ENCODE peak calls at places on chromosomes 12 and 14, in seven cellular contexts. U, K, W, R, X, Y and B are unnamed samples.
A peak's percentile ranks its signal among the peaks of the same experiment; 100 is the strongest.

GRCh38 chr14:31283153-31283552 is 75.6 kb upstream of the HECTD1 start:
- DNase-seq in R (no peak), W (no peak), U (no peak), Y (no peak), K (no peak), X (no peak), B (no peak)

GRCh38 chr14:49052516-49052915 is 533.7 kb downstream of the RPS29 start:
- DNase-seq in W (no peak), Y (no peak), X (no peak), R (no peak), U (no peak), K (no peak), B (no peak)

GRCh38 chr12:95337176-95337575 is 119.6 kb downstream of the VEZT start:
- DNase-seq in U (no peak), W (no peak), R (no peak), K (no peak), Y (no peak), X (no peak), B (no peak)

GRCh38 chr14:31945074-31945613 is 132.0 kb upstream of the ARHGAP5 start:
- DNase-seq in K (no peak), R (no peak), X (no peak), Y (peak; percentile 68), U (no peak), W (no peak), B (no peak)

GRCh38 chr14:53921027-53921426 is 35.6 kb downstream of the BMP4 start:
- DNase-seq in Y (no peak), R (no peak), U (no peak), X (no peak), K (no peak), W (no peak), B (no peak)

GRCh38 chr14:96151242-96151641 is 53.4 kb upstream of the BDKRB2 start:
- DNase-seq in X (no peak), Y (no peak), R (peak; percentile 68), K (no peak), U (no peak), W (no peak), B (no peak)

GRCh38 chr12:27900920-27901879 is 71.3 kb downstream of the PTHLH start:
- DNase-seq in W (no peak), K (no peak), X (no peak), R (no peak), Y (no peak), U (no peak), B (no peak)

GRCh38 chr12:49536526-49537195 is 2.2 kb upstream of the KCNH3 start:
- DNase-seq in X (no peak), R (no peak), W (no peak), Y (no peak), U (no peak), K (no peak), B (no peak)

GRCh38 chr12:18217981-18218380 is 43.3 kb upstream of the PIK3C2G start:
- DNase-seq in K (no peak), X (no peak), Y (no peak), W (peak; percentile 9), R (no peak), U (no peak), B (no peak)

GRCh38 chr12:54300267-54300731 is 516 bp downstream of the NFE2 start:
- DNase-seq in U (no peak), K (no peak), R (no peak), W (no peak), Y (no peak), X (no peak), B (no peak)

GRCh38 chr14:73850940-73851339 is 691 bp upstream of the PTGR2 start:
- DNase-seq in K (no peak), Y (peak; percentile 27), X (no peak), U (no peak), R (no peak), W (peak; percentile 14), B (no peak)

GRCh38 chr14:53742226-53742607 is 214.4 kb downstream of the BMP4 start:
- DNase-seq in X (peak; percentile 10), K (no peak), U (no peak), W (peak; percentile 2), Y (no peak), R (no peak), B (no peak)

GRCh38 chr14:73173092-73173735 is 36.9 kb downstream of the PSEN1 start:
- DNase-seq in U (no peak), W (peak; percentile 74), K (no peak), Y (peak; percentile 60), X (peak; percentile 31), R (no peak), B (no peak)

GRCh38 chr12:116604151-116604550 is 45.0 kb downstream of the MAP1LC3B2 start:
- DNase-seq in Y (no peak), U (no peak), W (no peak), X (no peak), R (no peak), K (no peak), B (no peak)

GRCh38 chr12:45648070-45648469 is 81.4 kb upstream of the ARID2 start:
- DNase-seq in X (no peak), Y (no peak), K (no peak), W (no peak), U (no peak), R (no peak), B (no peak)

GRCh38 chr12:14238224-14238792 is 127.2 kb upstream of the ATF7IP start:
- DNase-seq in R (no peak), Y (peak; percentile 39), X (no peak), K (no peak), W (peak; percentile 70), U (no peak), B (no peak)

GRCh38 chr14:56759633-56760032 is 50.6 kb downstream of the OTX2 start:
- DNase-seq in R (no peak), Y (no peak), W (no peak), U (no peak), K (no peak), X (no peak), B (no peak)

DNA sequence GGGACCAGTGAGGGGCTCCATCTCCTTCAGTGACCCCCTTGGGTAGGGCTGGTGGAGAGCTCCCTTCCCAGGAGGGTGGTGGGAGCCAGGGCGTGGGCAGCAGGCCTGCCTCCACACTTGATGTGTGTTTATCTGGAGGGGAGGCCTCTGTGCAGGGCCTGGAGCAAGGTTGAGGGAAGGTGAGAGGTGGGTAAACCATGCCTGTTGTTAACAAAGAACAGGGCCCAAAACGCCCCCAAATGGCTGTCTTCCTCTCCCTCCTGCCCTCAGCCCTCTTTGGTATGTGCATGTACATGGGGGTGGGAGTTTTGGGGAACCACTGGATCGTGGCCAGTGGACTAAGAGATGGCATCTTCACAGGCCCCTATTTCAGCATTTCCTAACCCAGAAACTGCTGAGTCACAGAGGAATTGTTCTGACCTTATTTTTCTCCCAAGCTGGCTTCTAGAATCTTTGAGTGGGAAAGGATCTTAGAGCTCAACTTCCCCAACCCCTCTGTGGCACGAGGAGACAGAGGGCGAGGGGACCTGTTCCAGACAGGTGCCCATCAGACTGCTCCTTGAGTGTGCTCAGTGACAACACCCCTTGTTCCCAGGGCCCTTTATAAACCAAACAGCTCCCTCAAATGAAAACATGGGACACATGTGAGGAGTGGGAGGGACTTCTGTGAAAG is 3.6 kb downstream of the SLC48A1 start:
- DNase-seq in U (no peak), K (no peak), Y (no peak), R (no peak), X (no peak), W (peak; percentile 67), B (no peak)
- TF ChIP-seq CTCF in U (no peak), K (no peak), Y (no peak), R (no peak), X (no peak), W (no peak), B (no peak)

GRCh38 chr12:26845057-26845666 is 12.2 kb upstream of the ITPR2 start:
- DNase-seq in X (peak; percentile 44), K (no peak), R (no peak), U (peak; percentile 69), Y (peak; percentile 62), W (peak; percentile 71), B (no peak)
- TF ChIP-seq CTCF in X (peak; percentile 56), K (peak; percentile 63), R (peak; percentile 32), U (peak; percentile 71), Y (peak; percentile 70), W (peak; percentile 65), B (peak; percentile 50)

GRCh38 chr12:105279460-105280056 is 43.6 kb upstream of the APPL2 start:
- DNase-seq in U (peak; percentile 21), K (peak; percentile 9), X (peak; percentile 26), R (no peak), Y (peak; percentile 44), W (peak; percentile 68), B (peak; percentile 20)
- TF ChIP-seq CTCF in U (peak; percentile 46), K (peak; percentile 69), X (peak; percentile 89), R (peak; percentile 42), Y (peak; percentile 55), W (peak; percentile 74), B (peak; percentile 68)

GRCh38 chr12:114404451-114405198 is 1.3 kb downstream of the TBX5 start:
- DNase-seq in X (no peak), K (no peak), U (no peak), W (peak; percentile 41), R (no peak), Y (no peak), B (no peak)

GRCh38 chr12:114401346-114402320 is 4.3 kb downstream of the TBX5 start:
- DNase-seq in Y (no peak), K (no peak), W (no peak), R (no peak), X (no peak), U (no peak), B (no peak)

GRCh38 chr12:114405199-114405448 is 820 bp downstream of the TBX5 start:
- DNase-seq in U (no peak), K (no peak), R (no peak), W (peak; percentile 36), X (no peak), Y (no peak), B (no peak)

GRCh38 chr12:114403690-114404450 is 2.1 kb downstream of the TBX5 start:
- DNase-seq in X (no peak), R (no peak), W (peak; percentile 19), Y (no peak), K (no peak), U (peak; percentile 71), B (no peak)

DNA sequence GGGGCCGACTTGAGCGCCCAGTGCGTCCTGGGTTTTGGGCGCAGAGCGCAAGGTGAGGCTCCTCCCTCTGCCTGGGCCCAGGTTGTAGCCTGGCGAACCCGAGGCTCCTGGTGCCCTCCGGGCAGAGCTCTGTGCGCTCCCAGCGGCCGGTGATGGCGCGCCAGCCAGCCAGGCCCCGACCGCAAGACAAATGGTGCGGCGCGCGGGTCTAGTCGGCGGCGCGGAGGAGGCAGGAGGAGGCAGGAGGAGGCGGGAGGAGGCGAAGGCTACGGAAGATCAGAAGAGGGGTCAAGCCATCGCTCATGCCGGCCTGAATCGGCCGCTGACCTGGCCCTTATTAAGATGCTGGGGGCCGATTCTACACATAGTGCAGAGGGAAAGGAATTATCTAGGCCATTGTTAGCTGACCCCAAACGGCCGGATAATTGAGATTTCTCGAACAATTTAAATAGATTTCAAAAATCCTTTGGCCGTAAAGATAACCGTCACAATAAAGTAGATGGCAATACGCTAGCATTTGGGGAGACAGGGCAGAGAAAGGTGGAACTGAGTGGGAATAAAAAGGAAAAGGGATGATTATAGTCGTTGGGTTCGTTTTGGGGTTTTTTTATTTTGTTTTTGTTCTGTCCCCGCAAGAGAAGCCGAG is 2.8 kb downstream of the TBX5 start:
- DNase-seq in W (peak; percentile 22), X (no peak), K (no peak), Y (no peak), R (no peak), U (peak; percentile 56), B (no peak)
- TF ChIP-seq CTCF in W (no peak), X (no peak), K (no peak), Y (no peak), R (no peak), U (peak; percentile 23), B (no peak)